ENCODE peak calls at places on chromosomes 6 and 20, in ten cellular contexts. E, I, N, T, Q, R, W, U, K and O are unnamed samples.

GRCh38 chr6:154474636-154475428 is 35.7 kb downstream of the CNKSR3 start:
- DNase-seq in E (peak), I (no peak), N (no peak), T (peak), Q (no peak), R (no peak), W (no peak), U (peak), K (no peak), O (no peak)

GRCh38 chr6:12233693-12234551 is 56.2 kb upstream of the EDN1 start:
- DNase-seq in E (peak), I (no peak), N (peak), T (peak), Q (peak), R (no peak), W (no peak), U (peak), K (no peak), O (no peak)

GRCh38 chr6:147821266-147821665 is 312.8 kb downstream of the SAMD5 start:
- DNase-seq in E (no peak), I (no peak), N (no peak), T (no peak), Q (no peak), R (no peak), W (no peak), U (no peak), K (no peak), O (no peak)

GRCh38 chr6:167676000-167676665 is 150.6 kb upstream of the AFDN start:
- DNase-seq in E (no peak), I (no peak), N (peak), T (no peak), Q (peak), R (no peak), W (no peak), U (no peak), K (no peak), O (no peak)

GRCh38 chr6:125986956-125987617 is 747 bp downstream of the TRMT11 start:
- DNase-seq in E (peak), I (no peak), N (no peak), T (peak), Q (no peak), R (no peak), W (no peak), U (peak), K (no peak), O (no peak)

GRCh38 chr20:56606174-56606945 is 22.7 kb upstream of the TFAP2C start:
- DNase-seq in E (no peak), I (no peak), N (peak), T (no peak), Q (no peak), R (no peak), W (no peak), U (peak), K (no peak), O (no peak)

GRCh38 chr6:116100419-116101297 is at the start of gene NT5DC1:
- DNase-seq in E (peak), I (peak), N (peak), T (peak), Q (peak), R (peak), W (peak), U (peak), K (peak), O (peak)

GRCh38 chr6:144335914-144336313 is 50.8 kb downstream of the UTRN start:
- DNase-seq in E (no peak), I (no peak), N (peak), T (no peak), Q (no peak), R (no peak), W (no peak), U (peak), K (no peak), O (no peak)

GRCh38 chr6:82957171-82957894 is 108.3 kb downstream of the UBE3D start:
- DNase-seq in E (peak), I (no peak), N (no peak), T (no peak), Q (no peak), R (no peak), W (no peak), U (no peak), K (no peak), O (no peak)

GRCh38 chr6:2799936-2800527 is 34.8 kb downstream of the WRNIP1 start:
- DNase-seq in E (no peak), I (no peak), N (no peak), T (peak), Q (no peak), R (no peak), W (no peak), U (no peak), K (no peak), O (no peak)

GRCh38 chr6:112835078-112835477 is 487.9 kb downstream of the RFPL4B start:
- DNase-seq in E (no peak), I (no peak), N (no peak), T (no peak), Q (no peak), R (no peak), W (no peak), U (no peak), K (no peak), O (no peak)

GRCh38 chr6:150547511-150548222 is 52.0 kb upstream of the PLEKHG1 start:
- DNase-seq in E (no peak), I (no peak), N (no peak), T (no peak), Q (no peak), R (peak), W (peak), U (no peak), K (peak), O (no peak)

GRCh38 chr6:135854799-135855198 is 3.3 kb downstream of the PDE7B start:
- DNase-seq in E (no peak), I (no peak), N (no peak), T (no peak), Q (no peak), R (no peak), W (no peak), U (no peak), K (no peak), O (no peak)

GRCh38 chr6:167833396-167833763 is 6.7 kb downstream of the AFDN start:
- DNase-seq in E (no peak), I (no peak), N (no peak), T (no peak), Q (no peak), R (no peak), W (no peak), U (no peak), K (no peak), O (no peak)

GRCh38 chr6:44081753-44082152 is 45.5 kb downstream of the MRPL14 start:
- DNase-seq in E (no peak), I (no peak), N (no peak), T (no peak), Q (no peak), R (no peak), W (no peak), U (no peak), K (no peak), O (no peak)

GRCh38 chr6:1993049-1993448 is 252.4 kb downstream of the GMDS start:
- DNase-seq in E (peak), I (no peak), N (no peak), T (peak), Q (no peak), R (no peak), W (no peak), U (peak), K (no peak), O (no peak)

DNA sequence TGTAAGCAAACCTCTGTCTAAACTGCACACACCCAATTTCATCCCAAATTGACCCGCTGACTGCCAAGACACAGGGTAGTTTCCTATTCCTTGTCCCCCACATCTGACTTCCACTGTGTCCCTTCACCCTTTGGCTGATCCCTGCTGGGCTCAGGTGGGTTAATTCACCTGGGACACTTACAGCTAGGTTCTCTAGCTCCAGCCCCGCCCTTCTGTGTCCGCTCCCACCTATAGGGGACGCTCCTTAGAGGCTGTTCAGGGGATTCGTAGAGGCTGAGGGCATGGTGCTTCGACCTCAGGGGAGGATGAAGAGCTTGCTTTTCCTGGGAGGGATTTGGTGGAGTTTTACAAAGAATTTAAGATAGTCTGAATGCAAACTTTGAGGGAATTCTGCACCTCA is 4.0 kb upstream of the CD93 start:
- DNase-seq in E (no peak), I (no peak), N (no peak), T (no peak), Q (no peak), R (no peak), W (no peak), U (no peak), K (peak), O (no peak)
- TF ChIP-seq CTCF in E (no peak), I (no peak), N (no peak), T (no peak), Q (no peak), R (no peak), W (no peak), U (no peak), K (no peak), O (no peak)

GRCh38 chr6:10256113-10256690 is 158.7 kb downstream of the TFAP2A start:
- DNase-seq in E (no peak), I (no peak), N (peak), T (no peak), Q (no peak), R (no peak), W (no peak), U (no peak), K (no peak), O (no peak)
- TF ChIP-seq CTCF in E (peak), I (peak), N (no peak), T (peak), Q (peak), R (no peak), W (peak), U (peak), K (peak), O (peak)

GRCh38 chr6:30820196-30820595 is 64.1 kb upstream of the DDR1 start:
- DNase-seq in E (peak), I (no peak), N (peak), T (peak), Q (no peak), R (peak), W (no peak), U (peak), K (no peak), O (no peak)
- TF ChIP-seq CTCF in E (peak), I (no peak), N (no peak), T (no peak), Q (peak), R (no peak), W (no peak), U (peak), K (no peak), O (no peak)

DNA sequence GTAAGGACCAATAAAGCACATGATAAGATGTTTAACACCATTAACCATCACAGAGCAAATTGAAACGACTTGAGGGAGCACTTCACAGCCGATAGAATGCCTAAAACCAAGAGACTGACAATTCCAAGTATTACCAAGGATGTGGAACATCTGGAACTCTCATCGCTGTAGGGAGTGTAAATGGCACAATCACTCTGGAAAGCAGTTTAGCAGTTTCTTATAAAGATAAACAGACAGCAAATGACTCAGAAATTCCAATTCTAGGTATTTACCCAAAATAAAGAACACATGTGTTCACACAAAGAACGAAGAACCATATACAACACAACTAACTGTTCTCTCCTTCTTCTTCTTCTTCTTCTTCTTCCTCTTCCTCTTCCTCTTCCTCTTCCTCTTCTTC is 8.5 kb upstream of the UBD start:
- DNase-seq in E (no peak), I (no peak), N (no peak), T (no peak), Q (no peak), R (no peak), W (no peak), U (no peak), K (no peak), O (no peak)
- TF ChIP-seq CTCF in E (no peak), I (no peak), N (no peak), T (no peak), Q (no peak), R (no peak), W (no peak), U (no peak), K (no peak), O (no peak)

GRCh38 chr20:45082468-45082867 is 18.5 kb downstream of the KCNS1 start:
- DNase-seq in E (no peak), I (no peak), N (no peak), T (no peak), Q (no peak), R (no peak), W (no peak), U (no peak), K (no peak), O (no peak)
- TF ChIP-seq CTCF in E (no peak), I (no peak), N (no peak), T (no peak), Q (no peak), R (no peak), W (no peak), U (no peak), K (no peak), O (no peak)